ENCODE peak calls at places on chromosome 12, in five cellular contexts. S, D, X, Y and Z are unnamed samples.

GRCh38 chr12:108337235-108338223 is 1.6 kb downstream of the CMKLR1 start:
- DNase-seq in S (no peak), D (no peak), X (no peak), Y (no peak), Z (no peak)

GRCh38 chr12:31588976-31589375 is 2.0 kb downstream of the DENND5B start:
- DNase-seq in S (no peak), D (no peak), X (no peak), Y (no peak), Z (no peak)

GRCh38 chr12:65962921-65963883 is 138.9 kb downstream of the HMGA2 start:
- DNase-seq in S (no peak), D (no peak), X (no peak), Y (peak), Z (no peak)

GRCh38 chr12:1792406-1792805 is 28.0 kb upstream of the LRTM2 start:
- DNase-seq in S (no peak), D (no peak), X (no peak), Y (no peak), Z (no peak)

GRCh38 chr12:15732341-15733061 is 56.7 kb downstream of the EPS8 start:
- DNase-seq in S (no peak), D (no peak), X (no peak), Y (no peak), Z (no peak)

GRCh38 chr12:103505371-103506236 is 9.8 kb upstream of the C12orf42 start:
- DNase-seq in S (no peak), D (no peak), X (no peak), Y (no peak), Z (no peak)

GRCh38 chr12:43309845-43310405 is 242.1 kb downstream of the ADAMTS20 start:
- DNase-seq in S (no peak), D (no peak), X (no peak), Y (no peak), Z (no peak)

GRCh38 chr12:126108247-126108646 is 1043.0 kb downstream of the AACS start:
- DNase-seq in S (no peak), D (no peak), X (no peak), Y (no peak), Z (no peak)

GRCh38 chr12:122368361-122369073 is 54.0 kb downstream of the CLIP1 start:
- DNase-seq in S (peak), D (no peak), X (no peak), Y (no peak), Z (no peak)

GRCh38 chr12:3885179-3886094 is 12.2 kb upstream of the PARP11 start:
- DNase-seq in S (peak), D (peak), X (no peak), Y (no peak), Z (no peak)

GRCh38 chr12:12979731-12980259 is 20.3 kb downstream of the HEBP1 start:
- DNase-seq in S (no peak), D (no peak), X (no peak), Y (no peak), Z (no peak)